ENCODE peak calls at places on chromosomes 7 and 10, in seven cellular contexts. G is thoracic aorta; F is fibroblast of mammary gland; H is cardiac muscle cell; S is lower lobe of right lung; P is foreskin fibroblast; Y is activated CD8-positive, alpha-beta T cell treated with anti-CD3 and anti-CD28 coated beads for 36 hours. V is an unnamed sample.
A peak's percentile ranks its signal among the peaks of the same experiment; 100 is the strongest.

GRCh38 chr10:126857178-126857806 is 47.9 kb upstream of the DOCK1 start:
- DNase-seq in G (no peak), F (no peak), H (no peak), S (no peak), P (no peak), Y (no peak), V (peak; percentile 24)

GRCh38 chr7:18610331-18610948 is 114.9 kb downstream of the HDAC9 start:
- DNase-seq in G (no peak), F (peak; percentile 46), H (peak; percentile 59), S (no peak), P (peak; percentile 36), Y (no peak), V (no peak)

GRCh38 chr7:36599645-36600313 is 124.5 kb downstream of the AOAH start:
- DNase-seq in G (no peak), F (no peak), H (no peak), S (no peak), P (no peak), Y (no peak), V (no peak)

GRCh38 chr10:24346877-24347505 is 138.1 kb downstream of the KIAA1217 start:
- DNase-seq in G (no peak), F (no peak), H (no peak), S (no peak), P (no peak), Y (no peak), V (no peak)

GRCh38 chr10:44804661-44805060 is 106.5 kb upstream of the TMEM72 start:
- DNase-seq in G (no peak), F (no peak), H (no peak), S (no peak), P (peak; percentile 28), Y (no peak), V (no peak)

GRCh38 chr10:75043256-75044121 is 68.0 kb upstream of the SAMD8 start:
- DNase-seq in G (no peak), F (no peak), H (no peak), S (no peak), P (no peak), Y (peak; percentile 53), V (no peak)

GRCh38 chr10:64023926-64024465 is 502.8 kb downstream of the REEP3 start:
- DNase-seq in G (no peak), F (no peak), H (no peak), S (no peak), P (no peak), Y (no peak), V (no peak)

GRCh38 chr7:76294344-76295024 is 8.0 kb upstream of the HSPB1 start:
- DNase-seq in G (peak; percentile 95), F (peak; percentile 98), H (peak; percentile 86), S (peak; percentile 96), P (peak; percentile 98), Y (no peak), V (no peak)

GRCh38 chr10:105585753-105586152 is 944.7 kb downstream of the SORCS3 start:
- DNase-seq in G (no peak), F (no peak), H (no peak), S (no peak), P (peak; percentile 15), Y (no peak), V (no peak)

GRCh38 chr7:17843041-17843440 is 97.3 kb downstream of the SNX13 start:
- DNase-seq in G (no peak), F (no peak), H (no peak), S (no peak), P (no peak), Y (no peak), V (no peak)

GRCh38 chr7:121049028-121049791 is 60.7 kb downstream of the CPED1 start:
- DNase-seq in G (no peak), F (no peak), H (no peak), S (no peak), P (peak; percentile 28), Y (no peak), V (no peak)

GRCh38 chr10:110840225-110840922 is 31.4 kb upstream of the PDCD4 start:
- DNase-seq in G (no peak), F (no peak), H (no peak), S (peak; percentile 84), P (no peak), Y (no peak), V (no peak)

GRCh38 chr10:72802291-72803118 is 91.0 kb upstream of the OIT3 start:
- DNase-seq in G (no peak), F (peak; percentile 67), H (no peak), S (no peak), P (peak; percentile 46), Y (no peak), V (no peak)

GRCh38 chr10:71963756-71964668 is at the start of gene CHST3:
- DNase-seq in G (no peak), F (peak; percentile 43), H (peak; percentile 77), S (peak; percentile 62), P (peak; percentile 84), Y (no peak), V (no peak)

GRCh38 chr10:50511512-50512213 is 112.1 kb downstream of the SGMS1 start:
- DNase-seq in G (no peak), F (peak; percentile 36), H (no peak), S (no peak), P (peak; percentile 32), Y (peak; percentile 54), V (no peak)

GRCh38 chr7:29853072-29853471 is 46.8 kb downstream of the WIPF3 start:
- DNase-seq in G (no peak), F (no peak), H (no peak), S (no peak), P (no peak), Y (no peak), V (no peak)

GRCh38 chr7:99563650-99564049 is 5.2 kb downstream of the ZNF655 start:
- DNase-seq in G (no peak), F (peak; percentile 80), H (no peak), S (no peak), P (peak; percentile 74), Y (no peak), V (no peak)

DNA sequence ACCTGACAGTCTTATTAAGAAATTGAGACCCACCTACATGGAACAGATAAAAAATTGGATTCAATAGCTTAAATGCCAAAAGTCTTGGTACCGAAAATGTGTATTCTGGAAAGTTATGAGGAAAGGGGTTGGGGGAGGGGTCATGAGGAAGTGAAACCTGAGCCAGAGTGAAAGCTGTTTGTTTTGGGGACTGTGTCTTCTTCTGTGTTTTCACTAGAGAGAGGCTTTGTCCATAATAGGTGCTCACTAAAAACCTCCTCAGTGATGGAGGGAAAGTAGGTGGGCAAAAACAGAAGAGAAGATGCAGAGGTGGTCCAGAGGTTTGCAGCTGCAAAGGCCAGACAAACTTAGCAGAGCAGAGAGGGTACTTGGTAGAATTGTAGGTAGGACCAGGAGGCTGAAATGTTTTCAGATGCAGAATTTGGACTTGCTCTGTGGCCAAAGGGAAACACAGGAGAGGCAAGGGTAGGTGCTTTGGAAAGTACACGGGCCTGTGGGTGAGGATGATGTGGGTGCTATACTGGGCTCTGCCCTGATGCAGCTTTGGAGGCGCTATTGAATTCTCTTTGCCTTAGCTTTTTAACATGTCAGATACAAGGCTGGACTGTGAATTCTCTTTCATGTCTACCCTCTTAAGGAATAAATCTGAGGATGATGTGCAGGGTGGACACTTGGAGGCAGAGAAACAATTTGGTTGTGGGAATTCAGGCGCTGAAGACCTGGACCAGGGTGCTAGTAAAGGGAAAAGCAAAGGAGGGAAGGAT is 254.6 kb downstream of the PTEN start:
- DNase-seq in G (no peak), F (no peak), H (peak; percentile 45), S (no peak), P (no peak), Y (peak; percentile 38), V (no peak)
- TF ChIP-seq CTCF in G (no peak), F (peak; percentile 11), H (peak; percentile 16), S (peak; percentile 19), P (no peak), Y (peak; percentile 50), V (peak; percentile 31)

GRCh38 chr10:58435297-58435696 is 50.1 kb downstream of the TFAM start:
- DNase-seq in G (peak; percentile 30), F (peak; percentile 98), H (peak; percentile 21), S (no peak), P (peak; percentile 98), Y (peak; percentile 51), V (no peak)
- TF ChIP-seq CTCF in G (no peak), F (peak; percentile 33), H (peak; percentile 25), S (no peak), P (no peak), Y (no peak), V (no peak)

DNA sequence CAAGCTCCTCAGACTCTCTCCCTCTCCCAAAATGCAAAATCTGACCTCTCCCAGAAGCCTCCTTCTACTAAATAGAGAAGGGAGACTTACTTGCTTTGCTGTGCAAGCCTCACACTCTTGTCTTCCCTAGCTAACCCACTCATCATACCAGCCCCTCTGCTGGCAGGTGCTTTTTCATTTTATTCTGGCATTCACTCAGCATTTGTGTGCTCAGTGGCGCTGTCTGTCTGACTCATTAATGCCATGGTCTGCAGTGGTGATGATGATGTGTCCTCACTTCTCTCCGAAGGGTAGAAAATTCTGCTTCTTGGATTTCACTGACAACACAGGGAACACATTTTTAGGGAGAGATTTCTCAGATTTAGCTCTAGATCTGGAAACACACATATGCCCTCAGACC is 22.0 kb upstream of the BTRC start:
- DNase-seq in G (no peak), F (no peak), H (no peak), S (no peak), P (no peak), Y (no peak), V (no peak)
- TF ChIP-seq CTCF in G (no peak), F (no peak), H (no peak), S (no peak), P (no peak), Y (no peak), V (no peak)

GRCh38 chr7:149369497-149369896 is 91.4 kb downstream of the ZNF777 start:
- DNase-seq in G (no peak), F (no peak), H (no peak), S (no peak), P (no peak), Y (no peak), V (no peak)
- TF ChIP-seq CTCF in G (no peak), F (no peak), H (no peak), S (no peak), P (no peak), Y (no peak), V (no peak)

DNA sequence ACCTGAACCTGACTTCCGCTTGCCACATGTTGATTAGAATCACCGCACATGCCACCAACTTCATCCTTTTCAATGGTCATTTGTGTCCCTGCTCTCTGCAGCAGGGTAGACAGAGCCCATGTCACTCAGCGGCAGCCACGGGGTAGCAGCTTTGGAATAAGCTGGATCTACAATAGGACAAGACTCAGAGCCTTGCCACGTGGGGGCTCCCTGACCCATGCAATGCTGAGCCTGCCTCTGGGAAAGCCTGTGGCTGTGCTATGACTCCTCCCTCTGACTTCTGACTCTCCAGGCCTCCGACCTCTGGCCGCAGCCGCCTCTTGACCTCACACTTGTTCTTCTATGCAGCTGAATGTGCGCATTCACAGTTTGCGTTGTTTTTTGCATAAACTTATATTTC is 197.8 kb upstream of the MKI67 start:
- DNase-seq in G (no peak), F (no peak), H (peak; percentile 64), S (no peak), P (no peak), Y (peak; percentile 4), V (no peak)
- TF ChIP-seq CTCF in G (no peak), F (no peak), H (no peak), S (peak; percentile 20), P (no peak), Y (no peak), V (peak; percentile 46)